ENCODE peak calls at places on chromosomes 16 and 17, in eight cellular contexts. K is right lobe of liver, M is PC-9, L is IMR-90, B is choroid plexus epithelial cell, V is mammary epithelial cell, Z is cardiac fibroblast, U is AG10803. Q is an unnamed sample.

GRCh38 chr17:44235583-44235936 is 16.1 kb upstream of the UBTF start:
- DNase-seq in K (no peak), M (peak; percentile 39), L (peak; percentile 73), B (peak; percentile 89), V (peak; percentile 91), Z (peak; percentile 70), U (no peak), Q (peak; percentile 98)

GRCh38 chr16:88455610-88456355 is 2.7 kb downstream of the ZFPM1 start:
- DNase-seq in K (no peak), M (peak; percentile 65), L (peak; percentile 43), B (peak; percentile 53), V (peak; percentile 43), Z (peak; percentile 45), U (peak; percentile 43), Q (peak; percentile 48)

GRCh38 chr16:8874388-8874787 is 5.6 kb upstream of the CARHSP1 start:
- DNase-seq in K (no peak), M (no peak), L (no peak), B (no peak), V (no peak), Z (no peak), U (peak; percentile 87), Q (no peak)

GRCh38 chr17:80104321-80104955 is 3.1 kb downstream of the GAA start:
- DNase-seq in K (peak; percentile 50), M (no peak), L (no peak), B (peak; percentile 20), V (peak; percentile 14), Z (peak; percentile 26), U (no peak), Q (peak; percentile 36)

GRCh38 chr16:1917665-1918111 is 527 bp downstream of the HS3ST6 start:
- DNase-seq in K (no peak), M (no peak), L (no peak), B (no peak), V (no peak), Z (no peak), U (no peak), Q (no peak)

GRCh38 chr17:51142597-51142996 is 10.8 kb upstream of the NME1 start:
- DNase-seq in K (no peak), M (no peak), L (no peak), B (no peak), V (no peak), Z (no peak), U (no peak), Q (no peak)

GRCh38 chr17:18978050-18978449 is 26.1 kb downstream of the SLC5A10 start:
- DNase-seq in K (no peak), M (no peak), L (no peak), B (no peak), V (no peak), Z (no peak), U (no peak), Q (no peak)

GRCh38 chr16:66372078-66372897 is 5.8 kb downstream of the CDH5 start:
- DNase-seq in K (no peak), M (no peak), L (no peak), B (no peak), V (no peak), Z (no peak), U (no peak), Q (no peak)

GRCh38 chr16:29808219-29808900 is 2.0 kb downstream of the MAZ start:
- DNase-seq in K (peak; percentile 49), M (no peak), L (no peak), B (no peak), V (no peak), Z (no peak), U (no peak), Q (no peak)

GRCh38 chr17:38958326-38958725 is 8.9 kb downstream of the FBXO47 start:
- DNase-seq in K (no peak), M (no peak), L (peak; percentile 67), B (peak; percentile 63), V (no peak), Z (peak; percentile 51), U (peak; percentile 48), Q (no peak)

GRCh38 chr17:40443196-40443987 is at the start of gene IGFBP4:
- DNase-seq in K (peak; percentile 88), M (peak; percentile 76), L (peak; percentile 71), B (peak; percentile 84), V (peak; percentile 55), Z (peak; percentile 70), U (peak; percentile 77), Q (peak; percentile 72)

GRCh38 chr17:14672830-14673229 is 371.9 kb downstream of the HS3ST3B1 start:
- DNase-seq in K (no peak), M (no peak), L (peak; percentile 47), B (peak; percentile 89), V (peak; percentile 78), Z (peak; percentile 41), U (peak; percentile 81), Q (peak; percentile 89)

GRCh38 chr16:85673529-85674417 is 15.0 kb downstream of the GINS2 start:
- DNase-seq in K (peak; percentile 96), M (no peak), L (peak; percentile 75), B (peak; percentile 76), V (no peak), Z (peak; percentile 64), U (peak; percentile 4), Q (no peak)

GRCh38 chr17:12620200-12620720 is 45.4 kb upstream of the MYOCD start:
- DNase-seq in K (no peak), M (no peak), L (peak; percentile 80), B (peak; percentile 86), V (no peak), Z (peak; percentile 81), U (no peak), Q (peak; percentile 14)

GRCh38 chr17:76153202-76153601 is 12.2 kb upstream of the FOXJ1 start:
- DNase-seq in K (no peak), M (no peak), L (no peak), B (no peak), V (no peak), Z (no peak), U (no peak), Q (no peak)

GRCh38 chr16:31502981-31503380 is 5.2 kb downstream of the RUSF1 start:
- DNase-seq in K (no peak), M (no peak), L (peak; percentile 43), B (peak; percentile 44), V (no peak), Z (peak; percentile 29), U (peak; percentile 61), Q (no peak)

GRCh38 chr16:85573696-85574641 is 39.2 kb upstream of the GSE1 start:
- DNase-seq in K (no peak), M (no peak), L (peak; percentile 78), B (peak; percentile 54), V (no peak), Z (peak; percentile 40), U (peak; percentile 44), Q (peak; percentile 7)

GRCh38 chr17:4174556-4174955 is 31.6 kb downstream of the CYB5D2 start:
- DNase-seq in K (no peak), M (no peak), L (no peak), B (no peak), V (no peak), Z (no peak), U (no peak), Q (no peak)
- H3K4me3 ChIP-seq in K (no peak overlapping the region), M (no peak overlapping the region), L (no peak overlapping the region), B (no peak overlapping the region), V (no peak overlapping the region), Z (no peak overlapping the region), U (no peak overlapping the region), Q (no peak overlapping the region)

DNA sequence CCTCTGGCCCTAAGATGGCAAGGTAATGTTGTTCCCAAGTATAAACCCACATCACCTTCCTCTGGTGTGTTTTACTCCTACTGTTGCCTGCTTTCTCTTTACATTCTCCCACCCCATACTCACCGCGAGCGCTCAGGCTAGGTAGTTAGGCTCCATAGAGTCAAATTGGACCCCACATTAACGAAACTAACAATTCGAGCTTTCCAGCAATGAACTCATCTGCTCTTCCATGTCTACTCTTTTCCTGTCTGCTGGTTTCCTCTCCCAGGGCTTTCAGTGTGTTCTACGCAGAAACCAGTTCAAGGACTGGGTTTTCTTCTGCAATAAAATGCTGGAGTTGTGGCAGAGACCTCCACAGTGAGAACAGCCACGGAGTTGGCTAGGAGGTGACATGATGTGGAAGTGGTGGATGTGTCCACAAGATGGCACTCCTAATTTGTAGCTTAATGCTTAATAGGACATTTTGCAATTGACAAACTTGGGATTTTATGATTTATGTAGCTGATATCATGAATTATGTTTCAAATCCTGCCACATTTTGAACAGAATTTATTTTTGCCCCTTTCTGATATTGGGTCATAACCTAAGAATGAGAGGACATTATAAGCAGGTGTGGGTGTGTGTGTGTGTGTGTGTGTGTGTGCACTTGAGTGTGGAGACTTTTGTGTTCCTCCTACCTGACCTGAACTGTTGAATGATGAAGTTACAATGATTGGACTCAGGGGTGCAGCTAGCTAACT is 2.2 kb upstream of the UQCRC2 start:
- DNase-seq in K (no peak), M (peak; percentile 15), L (peak; percentile 37), B (peak; percentile 59), V (peak; percentile 31), Z (peak; percentile 62), U (peak; percentile 25), Q (peak; percentile 55)
- TF ChIP-seq CTCF in K (peak; percentile 56), M (peak; percentile 54), L (peak; percentile 38), B (peak; percentile 62), V (peak; percentile 58), Z (peak; percentile 52), U (peak; percentile 52), Q (peak; percentile 60)

DNA sequence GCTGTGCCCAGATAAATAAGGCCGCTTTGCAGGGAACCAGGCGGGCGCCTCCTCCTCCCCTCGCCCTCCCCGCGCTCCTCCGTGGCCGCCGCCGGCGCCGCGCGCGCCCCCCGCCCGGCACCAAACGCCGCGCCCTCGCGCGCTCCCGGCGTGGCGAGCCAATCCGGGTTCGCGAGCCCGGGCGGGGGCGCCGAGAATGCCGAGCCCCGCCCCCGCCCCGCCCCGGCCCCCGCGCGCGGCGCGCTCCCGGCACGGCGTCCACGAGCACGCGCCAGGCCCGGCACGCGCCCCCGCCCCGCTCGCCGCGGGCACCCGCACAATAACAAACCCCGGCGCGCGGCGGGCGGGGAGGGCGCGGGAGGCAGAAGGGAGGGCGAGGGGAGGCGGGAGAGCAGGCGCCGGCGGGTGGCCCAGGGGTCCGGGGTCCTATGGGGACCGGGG is at the start of gene FBXL16:
- DNase-seq in K (no peak), M (peak; percentile 60), L (no peak), B (no peak), V (no peak), Z (no peak), U (no peak), Q (peak; percentile 60)
- H3K4me3 ChIP-seq in K (no peak within 1 kb of the TSS), M (peak within 1 kb of the TSS; percentile 49), L (peak within 1 kb of the TSS; percentile 32), B (no peak within 1 kb of the TSS), V (peak within 1 kb of the TSS; percentile 32), Z (peak within 1 kb of the TSS; percentile 24), U (no peak within 1 kb of the TSS), Q (peak within 1 kb of the TSS; percentile 21)

DNA sequence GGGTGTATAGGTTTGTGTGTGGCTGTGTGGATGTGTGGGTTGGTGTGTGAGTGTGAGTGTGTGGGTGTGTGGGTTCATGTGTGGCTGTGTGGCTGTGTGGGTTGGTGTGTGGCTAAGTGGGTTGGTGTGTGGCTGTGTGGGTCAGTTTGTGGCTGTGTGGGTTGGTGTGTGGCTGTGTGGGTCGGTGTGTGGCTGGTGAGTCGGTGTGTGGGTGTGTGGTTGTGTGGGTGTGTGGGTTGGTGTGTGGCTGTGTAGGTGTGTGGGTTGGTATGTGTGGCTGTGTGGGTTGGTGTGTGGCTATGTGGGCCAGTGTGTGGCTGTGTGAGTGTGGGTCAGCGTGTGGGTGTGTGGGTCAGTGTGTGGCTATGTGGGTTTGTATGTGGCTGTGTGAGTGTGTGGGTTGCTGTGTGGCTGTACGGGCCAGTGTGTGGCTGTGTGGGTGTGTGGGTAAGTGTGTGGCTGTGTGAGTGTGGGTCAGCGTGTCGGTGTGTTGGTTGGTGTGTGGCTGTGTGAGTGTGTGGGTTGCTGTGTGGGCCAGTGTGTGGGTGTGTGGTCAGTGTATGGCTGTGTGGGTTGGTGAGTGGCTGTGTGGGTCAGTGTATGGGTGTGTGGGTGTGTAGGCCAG is 238.8 kb upstream of the ZFHX3 start:
- DNase-seq in K (no peak), M (no peak), L (no peak), B (no peak), V (no peak), Z (no peak), U (no peak), Q (no peak)
- TF ChIP-seq CTCF in K (no peak), M (no peak), L (no peak), B (no peak), V (no peak), Z (no peak), U (no peak), Q (no peak)

GRCh38 chr17:57691939-57692338 is 53.2 kb downstream of the CCDC182 start:
- DNase-seq in K (no peak), M (no peak), L (no peak), B (no peak), V (no peak), Z (no peak), U (no peak), Q (no peak)
- H3K4me3 ChIP-seq in K (no peak overlapping the region), M (no peak overlapping the region), L (no peak overlapping the region), B (no peak overlapping the region), V (no peak overlapping the region), Z (no peak overlapping the region), U (no peak overlapping the region), Q (no peak overlapping the region)